ENCODE peak calls at places on chromosome 13, in eight cellular contexts. R, Q, N, I, B, E, C and F are unnamed samples.

GRCh38 chr13:36712785-36713184 is 39.0 kb downstream of the SERTM1 start:
- DNase-seq in R (no peak), Q (no peak), N (no peak), I (no peak), B (no peak), E (no peak), C (no peak), F (no peak)

GRCh38 chr13:93577105-93577504 is 350.5 kb downstream of the GPC6 start:
- DNase-seq in R (no peak), Q (no peak), N (no peak), I (no peak), B (no peak), E (no peak), C (no peak), F (no peak)

GRCh38 chr13:57632276-57633140 is 964 bp downstream of the PCDH17 start:
- DNase-seq in R (no peak), Q (no peak), N (no peak), I (peak), B (no peak), E (no peak), C (no peak), F (no peak)

GRCh38 chr13:32538234-32538620 is 368 bp downstream of the N4BP2L2 start:
- DNase-seq in R (peak), Q (peak), N (no peak), I (peak), B (peak), E (no peak), C (no peak), F (no peak)

GRCh38 chr13:102913924-102914628 is 68.2 kb downstream of the ERCC5 start:
- DNase-seq in R (no peak), Q (no peak), N (no peak), I (no peak), B (no peak), E (no peak), C (no peak), F (no peak)

GRCh38 chr13:98112456-98112855 is 30.4 kb upstream of the FARP1 start:
- DNase-seq in R (no peak), Q (no peak), N (no peak), I (no peak), B (no peak), E (no peak), C (no peak), F (no peak)

GRCh38 chr13:30681489-30682242 is 53.7 kb upstream of the ALOX5AP start:
- DNase-seq in R (no peak), Q (no peak), N (no peak), I (no peak), B (no peak), E (no peak), C (no peak), F (no peak)

GRCh38 chr13:28636677-28637317 is 22.1 kb upstream of the POMP start:
- DNase-seq in R (peak), Q (peak), N (peak), I (no peak), B (peak), E (no peak), C (no peak), F (peak)

GRCh38 chr13:112760440-112760839 is 70.6 kb downstream of the ATP11A start:
- DNase-seq in R (no peak), Q (no peak), N (no peak), I (no peak), B (no peak), E (no peak), C (no peak), F (no peak)

GRCh38 chr13:113412440-113412839 is 40.8 kb downstream of the ADPRHL1 start:
- DNase-seq in R (no peak), Q (no peak), N (no peak), I (peak), B (no peak), E (peak), C (no peak), F (no peak)

GRCh38 chr13:91347996-91348905 is 764 bp downstream of the MIR17HG start:
- DNase-seq in R (peak), Q (peak), N (no peak), I (peak), B (no peak), E (no peak), C (peak), F (peak)

GRCh38 chr13:47397739-47398138 is 500.9 kb upstream of the HTR2A start:
- DNase-seq in R (no peak), Q (no peak), N (no peak), I (no peak), B (no peak), E (no peak), C (no peak), F (no peak)

GRCh38 chr13:60617863-60618733 is 221.1 kb downstream of the TDRD3 start:
- DNase-seq in R (no peak), Q (no peak), N (peak), I (no peak), B (no peak), E (no peak), C (no peak), F (no peak)